ENCODE peak calls at places on chromosomes 3 and 15, in eight cellular contexts. S, W, Q, V, K, T, I and B are unnamed samples.

GRCh38 chr15:63600001-63600645 is 2.9 kb downstream of the FBXL22 start:
- DNase-seq in S (no peak), W (peak; percentile 47), Q (peak; percentile 49), V (no peak), K (no peak), T (no peak), I (no peak), B (peak; percentile 20)

GRCh38 chr15:101684384-101684783 is 32.2 kb upstream of the TM2D3 start:
- DNase-seq in S (no peak), W (peak; percentile 20), Q (no peak), V (peak; percentile 83), K (no peak), T (no peak), I (no peak), B (no peak)

GRCh38 chr3:46378426-46378942 is 7.7 kb downstream of the CCR5 start:
- DNase-seq in S (peak; percentile 59), W (peak; percentile 59), Q (peak; percentile 84), V (peak; percentile 57), K (peak; percentile 54), T (peak; percentile 73), I (peak; percentile 52), B (peak; percentile 60)

GRCh38 chr3:14716593-14716992 is 41.7 kb downstream of the C3orf20 start:
- DNase-seq in S (no peak), W (no peak), Q (no peak), V (peak; percentile 48), K (no peak), T (no peak), I (no peak), B (no peak)

GRCh38 chr15:90557147-90557546 is 27.4 kb downstream of the CRTC3 start:
- DNase-seq in S (no peak), W (no peak), Q (no peak), V (peak; percentile 63), K (no peak), T (no peak), I (peak; percentile 31), B (no peak)

GRCh38 chr15:42062284-42062806 is 32.0 kb downstream of the PLA2G4D start:
- DNase-seq in S (no peak), W (no peak), Q (no peak), V (no peak), K (no peak), T (no peak), I (no peak), B (no peak)

GRCh38 chr15:31465083-31465955 is 138.7 kb downstream of the KLF13 start:
- DNase-seq in S (no peak), W (peak; percentile 4), Q (no peak), V (no peak), K (no peak), T (no peak), I (no peak), B (no peak)

GRCh38 chr3:11154953-11155325 is 646 bp downstream of the HRH1 start:
- DNase-seq in S (peak; percentile 37), W (no peak), Q (peak; percentile 60), V (peak; percentile 49), K (no peak), T (no peak), I (no peak), B (no peak)

GRCh38 chr3:118544458-118544857 is 490.2 kb downstream of the IGSF11 start:
- DNase-seq in S (no peak), W (no peak), Q (peak; percentile 9), V (no peak), K (no peak), T (no peak), I (no peak), B (no peak)

GRCh38 chr3:138063416-138063815 is 52.0 kb downstream of the DZIP1L start:
- DNase-seq in S (no peak), W (no peak), Q (peak; percentile 52), V (no peak), K (no peak), T (no peak), I (no peak), B (no peak)

GRCh38 chr3:159429702-159430101 is 558.9 kb upstream of the IL12A start:
- DNase-seq in S (no peak), W (no peak), Q (no peak), V (no peak), K (no peak), T (no peak), I (no peak), B (no peak)

GRCh38 chr3:48507256-48508061 is 3.5 kb upstream of the SHISA5 start:
- DNase-seq in S (peak; percentile 84), W (peak; percentile 40), Q (peak; percentile 92), V (peak; percentile 55), K (peak; percentile 75), T (peak; percentile 78), I (peak; percentile 81), B (peak; percentile 23)

GRCh38 chr15:69533504-69533903 is 80.9 kb downstream of the RPLP1 start:
- DNase-seq in S (no peak), W (no peak), Q (no peak), V (no peak), K (no peak), T (no peak), I (no peak), B (no peak)

GRCh38 chr15:42154576-42155355 is 1.7 kb downstream of the PLA2G4F start:
- DNase-seq in S (no peak), W (no peak), Q (no peak), V (no peak), K (no peak), T (no peak), I (no peak), B (no peak)

GRCh38 chr15:39361497-39361896 is 219.4 kb upstream of the THBS1 start:
- DNase-seq in S (no peak), W (no peak), Q (no peak), V (no peak), K (no peak), T (no peak), I (no peak), B (no peak)

GRCh38 chr3:4399476-4399875 is 67.6 kb downstream of the SUMF1 start:
- DNase-seq in S (no peak), W (no peak), Q (no peak), V (no peak), K (no peak), T (no peak), I (no peak), B (no peak)

GRCh38 chr3:28250999-28251398 is 9.6 kb downstream of the CMC1 start:
- DNase-seq in S (no peak), W (no peak), Q (no peak), V (peak; percentile 31), K (no peak), T (no peak), I (no peak), B (no peak)

GRCh38 chr3:133703915-133704314 is 42.2 kb upstream of the TOPBP1 start:
- DNase-seq in S (no peak), W (no peak), Q (no peak), V (no peak), K (no peak), T (no peak), I (no peak), B (no peak)

GRCh38 chr3:4406746-4407568 is 60.1 kb downstream of the SUMF1 start:
- DNase-seq in S (no peak), W (no peak), Q (no peak), V (no peak), K (no peak), T (no peak), I (peak; percentile 19), B (no peak)

DNA sequence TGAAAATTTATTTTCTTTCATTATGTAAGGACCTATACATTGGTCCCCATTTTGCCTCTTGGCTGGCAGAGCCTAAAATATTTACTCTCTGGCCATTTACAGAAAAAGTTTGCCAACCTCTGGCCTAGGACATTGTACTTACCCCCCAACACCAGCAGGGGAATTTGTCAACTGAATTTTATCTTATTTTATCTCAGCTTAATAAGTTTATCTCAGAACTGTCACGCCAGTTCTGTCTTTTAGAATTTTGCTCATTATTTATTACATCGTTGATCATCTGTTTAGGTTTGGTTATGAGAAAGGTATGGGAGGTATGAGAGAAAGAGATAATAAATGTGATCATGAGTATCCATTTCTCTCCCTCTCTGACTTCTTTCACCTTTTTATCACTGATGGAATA is 38.3 kb downstream of the CHD2 start:
- DNase-seq in S (no peak), W (no peak), Q (no peak), V (no peak), K (no peak), T (no peak), I (no peak), B (no peak)
- TF ChIP-seq CTCF in S (no peak), W (no peak), Q (no peak), V (peak; percentile 19), K (no peak), T (peak; percentile 54), I (no peak), B (peak; percentile 58)

GRCh38 chr3:151614-152189 is 44.9 kb upstream of the CHL1 start:
- DNase-seq in S (no peak), W (no peak), Q (no peak), V (no peak), K (no peak), T (no peak), I (no peak), B (no peak)
- TF ChIP-seq CTCF in S (no peak), W (no peak), Q (no peak), V (no peak), K (no peak), T (no peak), I (no peak), B (no peak)

GRCh38 chr3:143120716-143121239 is 1.2 kb downstream of the CHST2 start:
- DNase-seq in S (peak; percentile 31), W (no peak), Q (peak; percentile 43), V (peak; percentile 42), K (peak; percentile 40), T (no peak), I (peak; percentile 78), B (peak; percentile 23)
- TF ChIP-seq CTCF in S (peak; percentile 25), W (no peak), Q (no peak), V (no peak), K (no peak), T (no peak), I (peak; percentile 34), B (no peak)

DNA sequence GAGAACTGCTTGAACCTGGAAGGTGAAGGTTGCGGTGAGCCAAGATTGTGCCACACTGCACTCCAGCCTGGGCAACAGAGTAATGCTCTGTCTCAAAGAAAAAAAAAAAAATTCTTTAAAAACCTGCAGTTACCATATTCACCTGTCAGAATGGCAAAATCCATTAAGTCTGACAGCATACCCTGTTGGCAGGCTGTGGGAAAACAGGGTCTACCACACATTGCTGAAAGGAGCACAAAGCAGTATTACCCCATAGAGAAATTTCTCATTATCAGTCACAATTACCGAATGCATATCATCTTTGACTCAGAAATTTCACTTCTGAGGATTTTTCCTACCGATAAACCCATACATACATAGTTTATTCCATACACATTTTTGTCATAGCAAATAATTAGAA is 264.1 kb upstream of the SLCO3A1 start:
- DNase-seq in S (no peak), W (no peak), Q (peak; percentile 30), V (no peak), K (no peak), T (no peak), I (no peak), B (no peak)
- TF ChIP-seq CTCF in S (no peak), W (no peak), Q (peak; percentile 40), V (no peak), K (no peak), T (no peak), I (no peak), B (peak; percentile 28)